ENCODE peak calls at places on chromosomes 16 and 17, in six cellular contexts. One of them, this sample, is unnamed.

GRCh38 chr16:79712273-79712672 is 111.7 kb upstream of the MAF start:
- DNase-seq in left lung: no peak
- DNase-seq in NCI-H345: no peak
- DNase-seq in fibroblast of villous mesenchyme: no peak
- DNase-seq in fibroblast of lung: no peak
- DNase-seq in HuH-7.5: no peak
- DNase-seq in this sample: no peak

GRCh38 chr17:69607162-69607834 is 192.8 kb downstream of the MAP2K6 start:
- DNase-seq in fibroblast of lung: peak
- DNase-seq in HuH-7.5: no peak
- DNase-seq in left lung: peak
- DNase-seq in fibroblast of villous mesenchyme: peak
- DNase-seq in NCI-H345: peak
- DNase-seq in this sample: no peak

GRCh38 chr17:75809631-75810111 is 25.1 kb downstream of the UNK start:
- DNase-seq in left lung: peak
- DNase-seq in HuH-7.5: no peak
- DNase-seq in NCI-H345: no peak
- DNase-seq in fibroblast of lung: no peak
- DNase-seq in fibroblast of villous mesenchyme: no peak
- DNase-seq in this sample: no peak

GRCh38 chr17:42675348-42675983 is 1.3 kb downstream of the PLEKHH3 start:
- DNase-seq in left lung: no peak
- DNase-seq in fibroblast of lung: no peak
- DNase-seq in HuH-7.5: no peak
- DNase-seq in fibroblast of villous mesenchyme: no peak
- DNase-seq in NCI-H345: peak
- DNase-seq in this sample: peak

GRCh38 chr17:43021739-43022512 is at the start of gene VAT1:
- DNase-seq in HuH-7.5: peak
- DNase-seq in fibroblast of villous mesenchyme: peak
- DNase-seq in fibroblast of lung: peak
- DNase-seq in NCI-H345: peak
- DNase-seq in left lung: peak
- DNase-seq in this sample: peak

GRCh38 chr16:75042423-75043174 is 43.8 kb downstream of the ZNRF1 start:
- DNase-seq in NCI-H345: no peak
- DNase-seq in left lung: no peak
- DNase-seq in fibroblast of villous mesenchyme: peak
- DNase-seq in HuH-7.5: no peak
- DNase-seq in fibroblast of lung: no peak
- DNase-seq in this sample: no peak

GRCh38 chr17:50096758-50097157 is 1.6 kb downstream of the PDK2 start:
- DNase-seq in fibroblast of lung: no peak
- DNase-seq in left lung: no peak
- DNase-seq in HuH-7.5: no peak
- DNase-seq in NCI-H345: no peak
- DNase-seq in fibroblast of villous mesenchyme: no peak
- DNase-seq in this sample: no peak

GRCh38 chr17:43810823-43811222 is 22.1 kb downstream of the MPP3 start:
- DNase-seq in left lung: no peak
- DNase-seq in HuH-7.5: no peak
- DNase-seq in fibroblast of lung: no peak
- DNase-seq in NCI-H345: no peak
- DNase-seq in fibroblast of villous mesenchyme: no peak
- DNase-seq in this sample: no peak

GRCh38 chr17:46995841-46996571 is 17.0 kb upstream of the RPRML start:
- DNase-seq in fibroblast of villous mesenchyme: peak
- DNase-seq in NCI-H345: no peak
- DNase-seq in HuH-7.5: no peak
- DNase-seq in fibroblast of lung: peak
- DNase-seq in left lung: no peak
- DNase-seq in this sample: no peak

GRCh38 chr16:69349508-69349907 is 2.1 kb downstream of the TMED6 start:
- DNase-seq in fibroblast of villous mesenchyme: no peak
- DNase-seq in left lung: no peak
- DNase-seq in HuH-7.5: no peak
- DNase-seq in NCI-H345: no peak
- DNase-seq in fibroblast of lung: no peak
- DNase-seq in this sample: no peak

GRCh38 chr17:83012161-83012800 is 67.1 kb upstream of the METRNL start:
- DNase-seq in left lung: no peak
- DNase-seq in fibroblast of lung: no peak
- DNase-seq in NCI-H345: no peak
- DNase-seq in HuH-7.5: no peak
- DNase-seq in fibroblast of villous mesenchyme: no peak
- DNase-seq in this sample: no peak

GRCh38 chr16:75064403-75065148 is 52.0 kb downstream of the LDHD start:
- DNase-seq in NCI-H345: no peak
- DNase-seq in HuH-7.5: no peak
- DNase-seq in left lung: no peak
- DNase-seq in fibroblast of villous mesenchyme: no peak
- DNase-seq in fibroblast of lung: peak
- DNase-seq in this sample: no peak

GRCh38 chr17:41354538-41354937 is 3.9 kb upstream of the KRT33A start:
- DNase-seq in left lung: no peak
- DNase-seq in NCI-H345: no peak
- DNase-seq in HuH-7.5: no peak
- DNase-seq in fibroblast of lung: no peak
- DNase-seq in fibroblast of villous mesenchyme: no peak
- DNase-seq in this sample: no peak

GRCh38 chr16:50386819-50387218 is 18.0 kb upstream of the BRD7 start:
- DNase-seq in NCI-H345: no peak
- DNase-seq in fibroblast of villous mesenchyme: no peak
- DNase-seq in HuH-7.5: no peak
- DNase-seq in fibroblast of lung: no peak
- DNase-seq in left lung: no peak
- DNase-seq in this sample: no peak

GRCh38 chr17:46841561-46842379 is 9.6 kb upstream of the WNT9B start:
- DNase-seq in HuH-7.5: peak
- DNase-seq in NCI-H345: peak
- DNase-seq in left lung: peak
- DNase-seq in fibroblast of villous mesenchyme: no peak
- DNase-seq in fibroblast of lung: no peak
- DNase-seq in this sample: no peak

GRCh38 chr16:4766875-4767628 is at the start of gene ZNF500:
- DNase-seq in NCI-H345: peak
- DNase-seq in HuH-7.5: peak
- DNase-seq in left lung: peak
- DNase-seq in fibroblast of villous mesenchyme: peak
- DNase-seq in fibroblast of lung: peak
- DNase-seq in this sample: peak